ENCODE peak calls at places on chromosomes 7 and 10, in five cellular contexts. One of them, this sample, is unnamed.

GRCh38 chr7:15801565-15801964 is 115.1 kb upstream of the MEOX2 start:
- DNase-seq in PC-9: no peak
- DNase-seq in neural progenitor cell: peak; percentile 42
- DNase-seq in PC-3: no peak
- DNase-seq in GM23338: peak; percentile 6
- DNase-seq in this sample: no peak

GRCh38 chr7:128444242-128444641 is 11.4 kb upstream of the HILPDA start:
- DNase-seq in neural progenitor cell: no peak
- DNase-seq in PC-3: no peak
- DNase-seq in PC-9: no peak
- DNase-seq in GM23338: no peak
- DNase-seq in this sample: no peak

GRCh38 chr7:120865191-120865976 is 7.4 kb upstream of the TSPAN12 start:
- DNase-seq in PC-3: no peak
- DNase-seq in neural progenitor cell: peak; percentile 39
- DNase-seq in GM23338: no peak
- DNase-seq in PC-9: no peak
- DNase-seq in this sample: no peak

GRCh38 chr10:122135251-122136025 is 135.7 kb upstream of the BTBD16 start:
- DNase-seq in PC-3: no peak
- DNase-seq in PC-9: no peak
- DNase-seq in neural progenitor cell: no peak
- DNase-seq in GM23338: no peak
- DNase-seq in this sample: no peak

GRCh38 chr10:91880310-91880709 is 29.0 kb downstream of the FGFBP3 start:
- DNase-seq in PC-9: peak; percentile 53
- DNase-seq in PC-3: peak; percentile 70
- DNase-seq in GM23338: peak; percentile 44
- DNase-seq in neural progenitor cell: peak; percentile 77
- DNase-seq in this sample: no peak

GRCh38 chr7:2403718-2404648 is 572 bp downstream of the CHST12 start:
- DNase-seq in PC-9: peak; percentile 57
- DNase-seq in neural progenitor cell: peak; percentile 78
- DNase-seq in PC-3: peak; percentile 25
- DNase-seq in GM23338: peak; percentile 68
- DNase-seq in this sample: peak; percentile 84

GRCh38 chr7:115548756-115549155 is 481.8 kb downstream of the TFEC start:
- DNase-seq in GM23338: no peak
- DNase-seq in PC-9: no peak
- DNase-seq in PC-3: peak; percentile 7
- DNase-seq in neural progenitor cell: no peak
- DNase-seq in this sample: no peak

GRCh38 chr10:11884706-11885423 is 61.7 kb downstream of the PROSER2 start:
- DNase-seq in PC-9: no peak
- DNase-seq in PC-3: no peak
- DNase-seq in GM23338: no peak
- DNase-seq in neural progenitor cell: no peak
- DNase-seq in this sample: no peak

GRCh38 chr7:134660961-134661376 is 14.3 kb downstream of the BPGM start:
- DNase-seq in neural progenitor cell: no peak
- DNase-seq in PC-9: no peak
- DNase-seq in GM23338: no peak
- DNase-seq in PC-3: no peak
- DNase-seq in this sample: no peak

GRCh38 chr7:78379148-78379547 is 580.6 kb downstream of the PHTF2 start:
- DNase-seq in GM23338: no peak
- DNase-seq in PC-9: no peak
- DNase-seq in neural progenitor cell: no peak
- DNase-seq in PC-3: no peak
- DNase-seq in this sample: no peak

GRCh38 chr7:4040031-4040928 is 641.8 kb upstream of the FOXK1 start:
- DNase-seq in PC-9: no peak
- DNase-seq in GM23338: peak; percentile 86
- DNase-seq in neural progenitor cell: no peak
- DNase-seq in PC-3: no peak
- DNase-seq in this sample: peak; percentile 7

GRCh38 chr10:49414496-49414895 is 18.6 kb upstream of the DRGX start:
- DNase-seq in PC-9: no peak
- DNase-seq in GM23338: no peak
- DNase-seq in neural progenitor cell: no peak
- DNase-seq in PC-3: no peak
- DNase-seq in this sample: no peak

GRCh38 chr10:87991946-87992345 is 128.5 kb downstream of the PTEN start:
- DNase-seq in PC-3: no peak
- DNase-seq in PC-9: no peak
- DNase-seq in neural progenitor cell: peak; percentile 6
- DNase-seq in GM23338: no peak
- DNase-seq in this sample: no peak

GRCh38 chr7:16770657-16771329 is 17.2 kb downstream of the TSPAN13 start:
- DNase-seq in neural progenitor cell: no peak
- DNase-seq in PC-3: no peak
- DNase-seq in PC-9: no peak
- DNase-seq in GM23338: peak; percentile 31
- DNase-seq in this sample: no peak

GRCh38 chr7:30445770-30446169 is 32.8 kb downstream of the NOD1 start:
- DNase-seq in PC-9: no peak
- DNase-seq in GM23338: peak; percentile 74
- DNase-seq in PC-3: no peak
- DNase-seq in neural progenitor cell: peak; percentile 15
- DNase-seq in this sample: no peak

GRCh38 chr10:35211390-35211789 is 84.7 kb downstream of the CREM start:
- DNase-seq in PC-3: no peak
- DNase-seq in neural progenitor cell: peak; percentile 37
- DNase-seq in GM23338: peak; percentile 64
- DNase-seq in PC-9: no peak
- DNase-seq in this sample: no peak

GRCh38 chr10:52308251-52309031 is 5.6 kb upstream of the DKK1 start:
- DNase-seq in PC-3: peak; percentile 94
- DNase-seq in neural progenitor cell: peak; percentile 92
- DNase-seq in PC-9: peak; percentile 64
- DNase-seq in GM23338: peak; percentile 82
- DNase-seq in this sample: peak; percentile 88

GRCh38 chr7:13508586-13508985 is 480.9 kb downstream of the ETV1 start:
- DNase-seq in PC-3: peak; percentile 42
- DNase-seq in PC-9: no peak
- DNase-seq in GM23338: no peak
- DNase-seq in neural progenitor cell: peak; percentile 26
- DNase-seq in this sample: no peak

GRCh38 chr7:129843982-129844840 is 108.5 kb downstream of the UBE2H start:
- DNase-seq in GM23338: peak; percentile 40
- DNase-seq in neural progenitor cell: no peak
- DNase-seq in PC-3: peak; percentile 42
- DNase-seq in PC-9: no peak
- DNase-seq in this sample: no peak

GRCh38 chr7:129836983-129837382 is 115.8 kb downstream of the UBE2H start:
- DNase-seq in neural progenitor cell: no peak
- DNase-seq in PC-9: no peak
- DNase-seq in PC-3: no peak
- DNase-seq in GM23338: no peak
- DNase-seq in this sample: no peak

GRCh38 chr7:129843365-129843898 is 109.3 kb downstream of the UBE2H start:
- DNase-seq in GM23338: peak; percentile 91
- DNase-seq in PC-9: no peak
- DNase-seq in neural progenitor cell: peak; percentile 39
- DNase-seq in PC-3: no peak
- DNase-seq in this sample: no peak

GRCh38 chr7:129841465-129841864 is 111.3 kb downstream of the UBE2H start:
- DNase-seq in PC-3: no peak
- DNase-seq in neural progenitor cell: no peak
- DNase-seq in GM23338: no peak
- DNase-seq in PC-9: no peak
- DNase-seq in this sample: no peak

GRCh38 chr7:129840757-129841156 is 112.0 kb downstream of the UBE2H start:
- DNase-seq in PC-9: no peak
- DNase-seq in PC-3: no peak
- DNase-seq in neural progenitor cell: no peak
- DNase-seq in GM23338: no peak
- DNase-seq in this sample: no peak
- H3F3A ChIP-seq in PC-9: peaks cover 43% of the 10 kb centered on the region
- H3F3A ChIP-seq in PC-3: peaks cover 3% of the 10 kb centered on the region
- H3F3A ChIP-seq in neural progenitor cell: peaks cover 46% of the 10 kb centered on the region
- H3F3A ChIP-seq in GM23338: peaks cover 6% of the 10 kb centered on the region
- H3F3A ChIP-seq in this sample: peaks cover 33% of the 10 kb centered on the region

GRCh38 chr10:110317866-110318850 is 13.4 kb upstream of the SMNDC1 start:
- DNase-seq in GM23338: no peak
- DNase-seq in neural progenitor cell: no peak
- DNase-seq in PC-3: no peak
- DNase-seq in PC-9: no peak
- DNase-seq in this sample: no peak
- H3F3A ChIP-seq in GM23338: no peaks in the 10 kb centered on the region
- H3F3A ChIP-seq in neural progenitor cell: no peaks in the 10 kb centered on the region
- H3F3A ChIP-seq in PC-3: no peaks in the 10 kb centered on the region
- H3F3A ChIP-seq in PC-9: no peaks in the 10 kb centered on the region
- H3F3A ChIP-seq in this sample: peaks cover 3% of the 10 kb centered on the region

GRCh38 chr7:106061301-106061979 is 50.7 kb downstream of the SYPL1 start:
- DNase-seq in PC-9: no peak
- DNase-seq in neural progenitor cell: no peak
- DNase-seq in GM23338: no peak
- DNase-seq in PC-3: no peak
- DNase-seq in this sample: no peak
- H3F3A ChIP-seq in PC-9: peaks cover 65% of the 10 kb centered on the region
- H3F3A ChIP-seq in neural progenitor cell: peaks cover 11% of the 10 kb centered on the region
- H3F3A ChIP-seq in GM23338: no peaks in the 10 kb centered on the region
- H3F3A ChIP-seq in PC-3: peaks cover 6% of the 10 kb centered on the region
- H3F3A ChIP-seq in this sample: peaks cover 8% of the 10 kb centered on the region

DNA sequence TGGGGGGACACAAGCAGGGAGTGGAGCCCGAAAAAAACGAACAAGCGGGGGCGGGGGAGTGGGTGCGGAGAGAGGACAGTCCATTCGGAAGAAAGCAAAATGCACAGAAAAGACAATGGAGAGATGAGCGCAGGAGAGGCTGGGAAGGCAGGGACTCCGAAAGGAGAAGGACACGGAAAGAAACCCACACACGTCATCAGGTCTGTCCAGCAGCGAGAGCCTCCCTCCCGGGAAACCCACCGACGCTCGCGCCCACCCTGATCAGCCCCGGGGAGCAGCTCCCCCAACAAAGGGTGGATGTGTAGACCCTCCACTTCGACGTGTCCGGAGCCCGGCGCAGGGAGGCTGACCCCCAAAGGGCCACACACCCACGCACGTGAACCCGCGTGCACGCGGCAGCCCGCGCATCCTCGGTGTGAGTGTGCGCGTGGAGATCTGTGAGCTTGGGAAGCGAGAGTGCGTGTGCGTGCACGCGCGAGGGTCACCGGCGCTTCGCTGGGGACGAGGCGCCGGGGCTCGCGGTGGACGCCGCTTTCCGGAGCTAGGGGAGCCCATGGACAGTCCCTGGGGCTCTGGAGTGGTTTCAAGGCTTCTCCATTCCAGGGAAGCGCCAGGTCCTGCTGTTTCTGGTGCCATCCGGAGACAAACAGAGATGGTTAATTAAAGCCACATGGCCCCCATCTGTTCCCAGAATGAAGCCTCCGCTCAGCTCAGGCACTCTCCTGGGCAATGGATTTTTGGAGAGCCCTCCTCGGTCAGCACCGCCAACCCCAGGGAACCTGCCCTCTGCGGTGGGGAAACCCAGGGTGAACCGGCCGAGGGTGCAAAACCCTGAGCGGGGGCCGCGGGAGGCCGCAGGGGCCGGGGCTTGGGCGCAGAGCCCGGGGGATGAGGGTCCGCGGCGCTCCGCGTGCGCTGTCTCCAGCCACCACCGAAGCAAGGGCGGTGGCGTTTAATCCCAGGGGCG is 919 bp downstream of the LAMB1 start:
- DNase-seq in GM23338: peak; percentile 56
- DNase-seq in neural progenitor cell: peak; percentile 48
- DNase-seq in PC-9: no peak
- DNase-seq in PC-3: no peak
- DNase-seq in this sample: peak; percentile 95
- H3F3A ChIP-seq in GM23338: peaks cover 6% of the 10 kb centered on the region
- H3F3A ChIP-seq in neural progenitor cell: peaks cover 40% of the 10 kb centered on the region
- H3F3A ChIP-seq in PC-9: peaks cover 43% of the 10 kb centered on the region
- H3F3A ChIP-seq in PC-3: no peaks in the 10 kb centered on the region
- H3F3A ChIP-seq in this sample: peaks cover 57% of the 10 kb centered on the region

GRCh38 chr10:112579578-112579977 is 132.6 kb downstream of the VTI1A start:
- DNase-seq in neural progenitor cell: no peak
- DNase-seq in PC-3: no peak
- DNase-seq in GM23338: no peak
- DNase-seq in PC-9: no peak
- DNase-seq in this sample: no peak
- H3F3A ChIP-seq in neural progenitor cell: no peaks in the 10 kb centered on the region
- H3F3A ChIP-seq in PC-3: no peaks in the 10 kb centered on the region
- H3F3A ChIP-seq in GM23338: no peaks in the 10 kb centered on the region
- H3F3A ChIP-seq in PC-9: no peaks in the 10 kb centered on the region
- H3F3A ChIP-seq in this sample: peaks cover 21% of the 10 kb centered on the region

GRCh38 chr10:75640803-75641202 is 209.4 kb downstream of the LRMDA start:
- DNase-seq in PC-9: no peak
- DNase-seq in neural progenitor cell: no peak
- DNase-seq in GM23338: no peak
- DNase-seq in PC-3: no peak
- DNase-seq in this sample: no peak
- H3F3A ChIP-seq in PC-9: no peaks in the 10 kb centered on the region
- H3F3A ChIP-seq in neural progenitor cell: no peaks in the 10 kb centered on the region
- H3F3A ChIP-seq in GM23338: no peaks in the 10 kb centered on the region
- H3F3A ChIP-seq in PC-3: no peaks in the 10 kb centered on the region
- H3F3A ChIP-seq in this sample: peaks cover 4% of the 10 kb centered on the region

GRCh38 chr10:6780008-6780677 is 200.1 kb upstream of the PRKCQ start:
- DNase-seq in neural progenitor cell: no peak
- DNase-seq in GM23338: no peak
- DNase-seq in PC-9: no peak
- DNase-seq in PC-3: no peak
- DNase-seq in this sample: no peak
- H3F3A ChIP-seq in neural progenitor cell: no peaks in the 10 kb centered on the region
- H3F3A ChIP-seq in GM23338: no peaks in the 10 kb centered on the region
- H3F3A ChIP-seq in PC-9: peaks cover 3% of the 10 kb centered on the region
- H3F3A ChIP-seq in PC-3: no peaks in the 10 kb centered on the region
- H3F3A ChIP-seq in this sample: no peaks in the 10 kb centered on the region

GRCh38 chr10:69088801-69089501 is 1.0 kb downstream of the SRGN start:
- DNase-seq in PC-3: peak; percentile 98
- DNase-seq in PC-9: no peak
- DNase-seq in GM23338: no peak
- DNase-seq in neural progenitor cell: no peak
- DNase-seq in this sample: no peak
- H3F3A ChIP-seq in PC-3: peaks cover 9% of the 10 kb centered on the region
- H3F3A ChIP-seq in PC-9: no peaks in the 10 kb centered on the region
- H3F3A ChIP-seq in GM23338: no peaks in the 10 kb centered on the region
- H3F3A ChIP-seq in neural progenitor cell: peaks cover 5% of the 10 kb centered on the region
- H3F3A ChIP-seq in this sample: peaks cover 7% of the 10 kb centered on the region

This sample was measured in SK-N-SH.